ENCODE peak calls at places on chromosomes 2 and 18, in five cellular contexts. U is smooth muscle cell of the brain vasculature, B is T follicular helper cell, D is body of pancreas, Y is GM12865. R is an unnamed sample.

GRCh38 chr2:37916512-37917082 is 8.5 kb upstream of the RMDN2 start:
- DNase-seq in U (no peak), B (no peak), D (peak), Y (no peak), R (no peak)

GRCh38 chr2:1642066-1642861 is 102.1 kb downstream of the PXDN start:
- DNase-seq in U (no peak), B (no peak), D (no peak), Y (no peak), R (peak)

GRCh38 chr2:170816499-170817246 is at the start of gene GAD1:
- DNase-seq in U (no peak), B (peak), D (peak), Y (peak), R (peak)

GRCh38 chr2:121285077-121285449 is at the start of gene TFCP2L1:
- DNase-seq in U (no peak), B (no peak), D (peak), Y (no peak), R (peak)

GRCh38 chr2:37809525-37809924 is 115.6 kb upstream of the RMDN2 start:
- DNase-seq in U (no peak), B (no peak), D (peak), Y (no peak), R (peak)

GRCh38 chr2:240604291-240604938 is 17.9 kb downstream of the CAPN10 start:
- DNase-seq in U (no peak), B (no peak), D (peak), Y (peak), R (peak)

GRCh38 chr2:190105554-190105953 is 43.0 kb upstream of the MSTN start:
- DNase-seq in U (no peak), B (no peak), D (no peak), Y (no peak), R (no peak)

GRCh38 chr2:39521876-39522517 is 84.9 kb upstream of the MAP4K3 start:
- DNase-seq in U (no peak), B (no peak), D (no peak), Y (no peak), R (no peak)

GRCh38 chr18:72140007-72140406 is 404.1 kb downstream of the CBLN2 start:
- DNase-seq in U (no peak), B (no peak), D (no peak), Y (no peak), R (no peak)

GRCh38 chr2:127070221-127070620 is 36.7 kb downstream of the BIN1 start:
- DNase-seq in U (no peak), B (no peak), D (no peak), Y (no peak), R (no peak)

GRCh38 chr2:224142397-224143312 is 103.6 kb upstream of the SERPINE2 start:
- DNase-seq in U (no peak), B (no peak), D (no peak), Y (no peak), R (no peak)

GRCh38 chr2:96527052-96527964 is 9.2 kb upstream of the ARID5A start:
- DNase-seq in U (no peak), B (no peak), D (no peak), Y (peak), R (peak)

GRCh38 chr2:205361970-205362369 is 320.3 kb upstream of the NRP2 start:
- DNase-seq in U (no peak), B (no peak), D (no peak), Y (no peak), R (no peak)

GRCh38 chr18:76491436-76491800 is 3.6 kb downstream of the ZNF516 start:
- DNase-seq in U (no peak), B (peak), D (peak), Y (peak), R (peak)

GRCh38 chr18:43108882-43109281 is 6.6 kb downstream of the RIT2 start:
- DNase-seq in U (no peak), B (no peak), D (no peak), Y (no peak), R (no peak)

GRCh38 chr2:166234112-166234846 is 106.5 kb upstream of the SCN1A start:
- DNase-seq in U (no peak), B (no peak), D (no peak), Y (no peak), R (no peak)

GRCh38 chr2:196925768-196926561 is 542 bp downstream of the PGAP1 start:
- DNase-seq in U (no peak), B (no peak), D (peak), Y (peak), R (peak)

GRCh38 chr2:200319587-200320337 is 13.3 kb downstream of the SPATS2L start:
- DNase-seq in U (no peak), B (no peak), D (no peak), Y (no peak), R (no peak)

GRCh38 chr18:67694787-67695186 is 178.3 kb upstream of the DSEL start:
- DNase-seq in U (no peak), B (no peak), D (no peak), Y (no peak), R (no peak)

GRCh38 chr2:45391866-45392265 is 219.2 kb downstream of the SRBD1 start:
- DNase-seq in U (no peak), B (no peak), D (no peak), Y (no peak), R (no peak)

GRCh38 chr2:195596840-195597239 is 60.2 kb upstream of the SLC39A10 start:
- DNase-seq in U (no peak), B (no peak), D (no peak), Y (no peak), R (no peak)

GRCh38 chr2:15918761-15919356 is 21.5 kb upstream of the MYCN start:
- DNase-seq in U (no peak), B (no peak), D (no peak), Y (no peak), R (no peak)

GRCh38 chr2:128493880-128494279 is 175.2 kb upstream of the HS6ST1 start:
- DNase-seq in U (no peak), B (no peak), D (no peak), Y (no peak), R (no peak)

GRCh38 chr2:226995625-226996041 is 159.8 kb downstream of the RHBDD1 start:
- DNase-seq in U (peak), B (no peak), D (peak), Y (peak), R (no peak)

GRCh38 chr18:70288851-70289328 is at the start of gene SOCS6:
- DNase-seq in U (no peak), B (peak), D (peak), Y (peak), R (peak)

GRCh38 chr2:19362652-19363473 is 4.4 kb upstream of the OSR1 start:
- DNase-seq in U (peak), B (no peak), D (peak), Y (peak), R (peak)

GRCh38 chr2:50492452-50492851 is 539.5 kb downstream of the NRXN1 start:
- DNase-seq in U (peak), B (peak), D (peak), Y (peak), R (peak)

GRCh38 chr2:118836411-118836930 is 11.0 kb downstream of the EN1 start:
- DNase-seq in U (no peak), B (no peak), D (no peak), Y (no peak), R (no peak)

GRCh38 chr18:63336366-63337099 is 17.0 kb upstream of the BCL2 start:
- DNase-seq in U (no peak), B (no peak), D (no peak), Y (no peak), R (no peak)

GRCh38 chr18:32343634-32344033 is 127.0 kb downstream of the GAREM1 start:
- DNase-seq in U (no peak), B (no peak), D (no peak), Y (no peak), R (no peak)

GRCh38 chr18:36693931-36694661 is 134.7 kb downstream of the TPGS2 start:
- DNase-seq in U (no peak), B (no peak), D (no peak), Y (no peak), R (no peak)

GRCh38 chr2:232328038-232328435 is 50.5 kb upstream of the ALPP start:
- DNase-seq in U (no peak), B (no peak), D (peak), Y (peak), R (peak)

GRCh38 chr2:212941361-212941760 is 210.1 kb downstream of the IKZF2 start:
- DNase-seq in U (no peak), B (no peak), D (no peak), Y (no peak), R (no peak)

GRCh38 chr2:64325852-64326577 is 127.9 kb upstream of the LGALSL start:
- DNase-seq in U (no peak), B (no peak), D (no peak), Y (peak), R (no peak)

GRCh38 chr2:110120171-110121051 is 4.8 kb upstream of the MALL start:
- DNase-seq in U (no peak), B (no peak), D (no peak), Y (no peak), R (no peak)

GRCh38 chr2:161033059-161033660 is 127.1 kb upstream of the TANK start:
- DNase-seq in U (no peak), B (no peak), D (no peak), Y (no peak), R (no peak)

GRCh38 chr2:158491072-158491471 is 34.3 kb downstream of the PKP4 start:
- DNase-seq in U (no peak), B (no peak), D (no peak), Y (no peak), R (no peak)

GRCh38 chr2:24915796-24916195 is 4.2 kb downstream of the ADCY3 start:
- DNase-seq in U (peak), B (no peak), D (no peak), Y (no peak), R (no peak)

R was measured in H7.